ENCODE peak calls at places on chromosomes 1 and 21, in five cellular contexts. C is tibial nerve, S is heart right ventricle, M is NCI-H1092, U is cardiac muscle cell. Q is an unnamed sample.

GRCh38 chr21:20968391-20968790 is 29.8 kb upstream of the NCAM2 start:
- DNase-seq in C (no peak), M (no peak), U (no peak), S (no peak), Q (no peak)

GRCh38 chr21:34952701-34953100 is 96.4 kb downstream of the RUNX1 start:
- DNase-seq in U (no peak), S (no peak), M (peak; percentile 72), C (no peak), Q (no peak)

GRCh38 chr1:25684216-25684965 is 67.8 kb downstream of the MAN1C1 start:
- DNase-seq in M (no peak), U (peak; percentile 75), S (no peak), C (no peak), Q (no peak)

GRCh38 chr1:27388337-27389005 is 4.0 kb upstream of the GPR3 start:
- DNase-seq in M (peak; percentile 41), S (peak; percentile 72), U (peak; percentile 49), C (peak; percentile 82), Q (peak; percentile 55)

GRCh38 chr1:26126321-26127084 is 14.9 kb downstream of the PDIK1L start:
- DNase-seq in U (peak; percentile 66), M (no peak), C (no peak), S (no peak), Q (no peak)

GRCh38 chr1:30627994-30628393 is 95.4 kb downstream of the MATN1 start:
- DNase-seq in M (no peak), U (no peak), S (no peak), C (no peak), Q (no peak)

GRCh38 chr1:110879758-110880606 is 7.0 kb downstream of the CD53 start:
- DNase-seq in M (no peak), S (no peak), U (no peak), C (no peak), Q (no peak)

GRCh38 chr1:10755977-10756521 is 40.4 kb downstream of the CASZ1 start:
- DNase-seq in U (peak; percentile 49), C (no peak), M (no peak), S (peak; percentile 71), Q (peak; percentile 27)

GRCh38 chr1:53323316-53323715 is 4.6 kb downstream of the LRP8 start:
- DNase-seq in C (no peak), S (no peak), M (no peak), U (no peak), Q (no peak)

GRCh38 chr1:232293361-232293760 is 336.6 kb downstream of the SIPA1L2 start:
- DNase-seq in S (no peak), U (no peak), C (no peak), M (no peak), Q (no peak)

GRCh38 chr1:97834903-97835302 is 85.9 kb downstream of the DPYD start:
- DNase-seq in S (no peak), C (no peak), M (no peak), U (no peak), Q (no peak)

GRCh38 chr1:3113047-3113740 is 44.2 kb downstream of the PRDM16 start:
- DNase-seq in S (no peak), U (no peak), C (no peak), M (no peak), Q (no peak)

GRCh38 chr1:5371270-5371669 is 621.0 kb downstream of the NPHP4 start:
- DNase-seq in M (no peak), U (no peak), C (no peak), S (no peak), Q (no peak)

GRCh38 chr1:39901486-39902120 is at the start of gene MYCL:
- DNase-seq in U (peak; percentile 54), M (peak; percentile 100), S (peak; percentile 52), C (no peak), Q (peak; percentile 39)

GRCh38 chr1:16174261-16174871 is 18.5 kb upstream of the EPHA2 start:
- DNase-seq in M (no peak), U (no peak), S (no peak), C (no peak), Q (no peak)

GRCh38 chr1:46262508-46262907 is 14.9 kb downstream of the RAD54L start:
- DNase-seq in M (no peak), C (no peak), U (no peak), S (no peak), Q (no peak)

GRCh38 chr1:92470216-92470615 is 16.5 kb downstream of the GFI1 start:
- DNase-seq in C (no peak), S (no peak), U (no peak), M (no peak), Q (no peak)

GRCh38 chr1:91997607-91998195 is 32.1 kb upstream of the EPHX4 start:
- DNase-seq in U (peak; percentile 75), S (peak; percentile 7), C (no peak), M (peak; percentile 24), Q (peak; percentile 55)

GRCh38 chr1:8943516-8943896 is 2.2 kb upstream of the CA6 start:
- DNase-seq in U (no peak), M (no peak), S (no peak), C (no peak), Q (peak; percentile 24)

GRCh38 chr21:39612233-39613028 is at the start of gene B3GALT5:
- DNase-seq in S (no peak), M (peak; percentile 46), U (no peak), C (no peak), Q (no peak)

GRCh38 chr1:202046748-202047708 is 36.6 kb downstream of the ELF3 start:
- DNase-seq in S (no peak), U (no peak), M (no peak), C (no peak), Q (no peak)

GRCh38 chr1:214830956-214831355 is 228.0 kb downstream of the CENPF start:
- DNase-seq in S (no peak), C (no peak), U (no peak), M (no peak), Q (no peak)

GRCh38 chr1:85849660-85850059 is 141.4 kb upstream of the ZNHIT6 start:
- DNase-seq in M (no peak), S (no peak), C (no peak), U (no peak), Q (no peak)

GRCh38 chr1:215473943-215474342 is 93.2 kb upstream of the KCTD3 start:
- DNase-seq in S (no peak), C (no peak), M (no peak), U (peak; percentile 11), Q (no peak)

GRCh38 chr1:43719063-43719462 is 11.7 kb downstream of the ST3GAL3 start:
- DNase-seq in C (no peak), U (peak; percentile 70), M (no peak), S (no peak), Q (no peak)

GRCh38 chr1:171311771-171312558 is 2.0 kb upstream of the FMO4 start:
- DNase-seq in C (no peak), S (no peak), U (no peak), M (no peak), Q (no peak)

GRCh38 chr1:154479764-154480421 is 22.1 kb upstream of the TDRD10 start:
- DNase-seq in S (peak; percentile 79), U (peak; percentile 92), M (peak; percentile 69), C (peak; percentile 94), Q (peak; percentile 83)

GRCh38 chr1:27296773-27297214 is 25.2 kb upstream of the TMEM222 start:
- DNase-seq in U (peak; percentile 65), S (peak; percentile 61), M (peak; percentile 23), C (peak; percentile 73), Q (peak; percentile 48)

GRCh38 chr1:94329986-94330385 is 88.2 kb upstream of the ABCD3 start:
- DNase-seq in C (no peak), U (peak; percentile 76), M (no peak), S (peak; percentile 24), Q (peak; percentile 74)

GRCh38 chr1:156153362-156153761 is at the start of gene SEMA4A:
- DNase-seq in U (no peak), M (no peak), C (no peak), S (no peak), Q (no peak)

GRCh38 chr1:38013027-38013588 is 574 bp downstream of the UTP11 start:
- DNase-seq in U (peak; percentile 76), S (no peak), C (no peak), M (no peak), Q (no peak)

GRCh38 chr1:148290881-148291280 is 138.8 kb upstream of the NBPF11 start:
- DNase-seq in U (no peak), C (no peak), M (no peak), S (no peak), Q (no peak)

GRCh38 chr1:201180901-201181300 is 9.7 kb upstream of the IGFN1 start:
- DNase-seq in C (no peak), S (no peak), M (no peak), U (no peak), Q (no peak)

GRCh38 chr21:31162079-31162699 is 123.9 kb upstream of the KRTAP19-8 start:
- DNase-seq in C (no peak), U (no peak), M (no peak), S (no peak), Q (no peak)

GRCh38 chr1:180498594-180498993 is 3.8 kb downstream of the ACBD6 start:
- DNase-seq in M (no peak), U (peak; percentile 22), S (no peak), C (no peak), Q (no peak)

GRCh38 chr1:10762875-10763274 is 33.6 kb downstream of the CASZ1 start:
- DNase-seq in S (no peak), U (no peak), M (no peak), C (no peak), Q (no peak)

GRCh38 chr1:99647460-99647859 is 1.5 kb downstream of the PALMD start:
- DNase-seq in U (no peak), C (no peak), S (peak; percentile 70), M (no peak), Q (peak; percentile 67)

GRCh38 chr1:108716437-108717230 is 3.9 kb downstream of the FNDC7 start:
- DNase-seq in M (no peak), C (no peak), S (no peak), U (peak; percentile 35), Q (no peak)

Q was measured in dermis microvascular lymphatic vessel endothelial cell.